ENCODE peak calls at places on chromosomes 13 and 19, in five cellular contexts. Q, D, I, R and O are unnamed samples.

GRCh38 chr13:56755181-56755580 is 385.5 kb upstream of the PRR20A start:
- DNase-seq in I (no peak), R (no peak), Q (no peak), D (no peak), O (no peak)

GRCh38 chr19:7575426-7576040 is 20.1 kb upstream of the CAMSAP3 start:
- DNase-seq in R (peak; percentile 23), Q (no peak), I (no peak), D (no peak), O (no peak)

GRCh38 chr19:51006406-51006805 is 5.0 kb upstream of the KLK8 start:
- DNase-seq in I (no peak), R (no peak), Q (no peak), D (no peak), O (no peak)

GRCh38 chr19:34475026-34475974 is 6.3 kb upstream of the WTIP start:
- DNase-seq in I (no peak), R (no peak), D (no peak), Q (no peak), O (peak; percentile 9)

GRCh38 chr19:46373573-46374359 is 26.9 kb downstream of the PPP5C start:
- DNase-seq in R (no peak), I (peak; percentile 85), Q (no peak), D (peak; percentile 99), O (peak; percentile 36)

GRCh38 chr19:8530061-8530679 is 16.2 kb upstream of the ZNF414 start:
- DNase-seq in Q (no peak), I (no peak), R (no peak), D (no peak), O (no peak)

GRCh38 chr13:28819748-28820098 is 416 bp upstream of the MTUS2 start:
- DNase-seq in I (peak; percentile 69), D (peak; percentile 27), R (peak; percentile 87), Q (no peak), O (no peak)

GRCh38 chr19:11423164-11423803 is 4.2 kb upstream of the RGL3 start:
- DNase-seq in R (no peak), D (no peak), I (no peak), Q (no peak), O (no peak)

GRCh38 chr19:9431475-9431874 is 3.9 kb downstream of the ZNF266 start:
- DNase-seq in R (no peak), I (peak; percentile 35), D (no peak), Q (peak; percentile 12), O (no peak)

GRCh38 chr13:46180393-46180792 is 1.6 kb downstream of the LCP1 start:
- DNase-seq in D (no peak), R (no peak), I (no peak), Q (no peak), O (no peak)

GRCh38 chr13:31159306-31159705 is 2.4 kb downstream of the HSPH1 start:
- DNase-seq in I (no peak), Q (no peak), D (no peak), R (no peak), O (no peak)

GRCh38 chr19:56106993-56107392 is 14.1 kb downstream of the ZNF787 start:
- DNase-seq in D (no peak), Q (no peak), I (no peak), R (no peak), O (no peak)

GRCh38 chr13:59734393-59734792 is 429.3 kb downstream of the DIAPH3 start:
- DNase-seq in D (no peak), Q (no peak), I (no peak), R (peak; percentile 65), O (no peak)

GRCh38 chr19:55382522-55383054 is 1.5 kb downstream of the TMEM238 start:
- DNase-seq in R (no peak), Q (no peak), D (no peak), I (no peak), O (no peak)

GRCh38 chr13:31119966-31120733 is 41.6 kb downstream of the HSPH1 start:
- DNase-seq in I (no peak), R (no peak), D (no peak), Q (no peak), O (no peak)

GRCh38 chr19:56253737-56254136 is 18.8 kb upstream of the EDDM13 start:
- DNase-seq in Q (peak; percentile 18), D (no peak), R (peak; percentile 64), I (no peak), O (peak; percentile 18)

GRCh38 chr13:46405457-46405856 is 18.4 kb upstream of the RUBCNL start:
- DNase-seq in R (peak; percentile 0), I (no peak), D (no peak), Q (no peak), O (no peak)

GRCh38 chr13:46588019-46588418 is 35.0 kb downstream of the LRCH1 start:
- DNase-seq in I (no peak), R (no peak), Q (no peak), D (no peak), O (no peak)

GRCh38 chr19:16571689-16572331 is 405 bp downstream of the SLC35E1 start:
- DNase-seq in R (peak; percentile 62), D (peak; percentile 41), I (no peak), Q (no peak), O (no peak)

GRCh38 chr19:18173572-18174294 is at the start of gene IFI30:
- DNase-seq in Q (no peak), R (peak; percentile 86), I (peak; percentile 79), D (peak; percentile 96), O (no peak)

GRCh38 chr13:35393886-35394285 is 82.6 kb downstream of the MAB21L1 start:
- DNase-seq in I (no peak), Q (no peak), D (no peak), R (no peak), O (no peak)

GRCh38 chr13:112983042-112983305 is 14.0 kb downstream of the MCF2L start:
- DNase-seq in R (no peak), I (no peak), Q (no peak), D (no peak), O (no peak)

GRCh38 chr13:76226941-76227340 is 590.8 kb downstream of the LMO7 start:
- DNase-seq in D (no peak), I (no peak), Q (no peak), R (no peak), O (no peak)

GRCh38 chr13:76222511-76222910 is 586.4 kb downstream of the LMO7 start:
- DNase-seq in I (no peak), D (no peak), Q (no peak), R (no peak), O (no peak)

GRCh38 chr13:76225815-76226489 is 589.8 kb downstream of the LMO7 start:
- DNase-seq in R (no peak), Q (no peak), I (peak; percentile 33), D (no peak), O (no peak)

GRCh38 chr13:76223999-76224398 is 587.9 kb downstream of the LMO7 start:
- DNase-seq in I (no peak), R (no peak), Q (no peak), D (no peak), O (no peak)

DNA sequence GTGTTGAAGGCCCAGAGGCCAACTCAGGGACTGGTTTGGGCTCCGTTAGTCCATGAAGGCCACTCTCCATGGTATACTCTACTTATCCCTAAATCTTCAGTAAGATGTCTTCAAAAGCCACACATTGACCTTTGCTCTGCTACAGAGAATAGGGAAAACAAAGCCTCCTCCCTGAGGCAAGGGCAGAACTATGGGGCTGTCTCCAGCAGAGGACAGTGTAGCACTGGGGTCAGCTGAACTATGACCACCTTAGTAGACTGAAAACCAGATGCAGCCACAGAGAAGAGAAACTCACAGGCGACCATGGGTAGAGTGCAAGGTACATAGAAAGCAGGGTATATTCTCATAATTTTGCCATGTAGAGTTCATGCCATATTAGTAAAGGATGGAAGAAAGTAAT is 587.4 kb downstream of the LMO7 start:
- DNase-seq in I (no peak), R (no peak), D (no peak), Q (no peak), O (no peak)
- TF ChIP-seq CTCF in I (peak; percentile 52), R (no peak), D (no peak), Q (no peak), O (no peak)

DNA sequence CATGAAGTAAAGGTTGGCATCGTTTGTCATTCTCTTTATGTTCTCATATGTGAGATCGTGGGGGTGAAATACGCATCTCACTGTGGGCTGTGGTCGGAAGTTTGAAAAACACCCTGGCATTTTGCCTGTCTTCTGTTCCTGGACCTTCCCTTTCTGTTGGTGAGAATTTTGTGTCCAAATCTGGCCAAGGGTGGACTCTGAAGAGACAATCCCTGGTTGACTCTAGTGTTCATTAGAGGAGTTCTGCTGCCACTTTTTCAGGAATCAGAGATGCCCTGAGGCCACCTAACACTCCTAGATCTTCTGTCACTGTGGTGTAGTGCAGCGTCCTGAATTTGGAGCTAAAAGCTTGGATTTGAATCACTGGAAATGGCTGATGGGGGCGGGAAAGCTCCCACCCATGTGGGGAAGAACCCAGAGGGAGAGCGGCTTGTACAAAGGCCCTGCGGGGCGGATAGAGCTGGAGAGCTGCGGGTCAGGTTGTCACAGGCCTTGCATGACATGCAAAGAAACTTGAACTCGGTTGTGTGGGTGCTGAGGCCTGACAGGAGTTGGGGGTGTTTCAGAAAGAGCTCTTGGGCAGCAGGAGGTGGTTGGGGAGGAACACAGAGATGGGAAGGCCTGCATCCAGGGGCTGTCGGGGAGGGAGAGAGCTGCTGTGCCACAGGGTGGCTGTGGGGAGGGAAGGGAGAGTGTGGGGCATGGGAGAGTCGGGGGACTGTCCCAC is 11.1 kb upstream of the SPATA13 start:
- DNase-seq in R (no peak), I (no peak), Q (no peak), D (no peak), O (no peak)
- TF ChIP-seq CTCF in R (no peak), I (no peak), Q (no peak), D (no peak), O (no peak)

DNA sequence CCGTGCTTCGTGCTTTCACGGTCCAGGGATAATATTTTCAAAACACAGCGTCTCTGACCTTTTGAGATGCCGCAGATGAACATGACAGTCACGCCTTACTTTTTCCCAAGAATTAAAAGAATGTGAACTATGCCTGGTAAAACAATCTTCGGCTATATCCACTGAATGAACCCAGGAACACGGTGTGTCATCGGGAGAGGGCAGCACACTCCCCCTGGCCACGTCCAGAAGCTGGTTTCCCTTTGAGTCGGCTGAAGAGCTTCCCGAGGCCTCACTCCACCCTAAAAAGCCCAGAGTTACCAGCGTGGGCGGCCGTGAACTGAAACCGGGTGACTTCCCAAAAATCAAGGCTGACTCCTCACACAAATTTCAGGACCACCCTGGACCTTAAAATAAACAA is 22.9 kb upstream of the SHISA2 start:
- DNase-seq in I (no peak), Q (no peak), D (no peak), R (no peak), O (no peak)
- TF ChIP-seq CTCF in I (no peak), Q (no peak), D (no peak), R (no peak), O (peak; percentile 44)

DNA sequence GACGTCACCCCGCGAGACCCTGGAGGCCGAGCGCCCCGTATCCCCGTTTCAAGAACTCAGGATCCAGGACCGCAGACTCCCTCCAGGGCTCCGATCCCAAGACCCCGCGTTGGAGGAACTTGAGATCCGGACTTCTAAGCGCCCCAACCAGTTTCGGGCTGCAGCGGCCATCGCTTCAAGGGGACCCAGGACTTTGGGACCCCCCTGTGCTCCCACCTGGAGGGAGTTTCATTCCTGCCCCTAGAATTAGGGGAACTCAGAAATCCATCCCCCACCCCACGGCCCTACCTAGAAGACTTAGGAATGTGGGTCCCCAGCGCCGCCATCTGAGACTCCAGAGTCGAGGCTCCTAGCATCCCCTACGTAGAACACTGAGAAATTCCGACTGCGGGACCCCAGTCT is 399 bp downstream of the PLEKHG2 start:
- DNase-seq in D (no peak), I (no peak), R (no peak), Q (no peak), O (no peak)
- TF ChIP-seq CTCF in D (no peak), I (peak; percentile 6), R (no peak), Q (no peak), O (no peak)